ENCODE peak calls at places on chromosomes 3 and 15, in eight cellular contexts. G is transverse colon, P is stomach, Q is substantia nigra, S is AG04450, T is EL, C is endothelial cell, D is neural progenitor cell. L is an unnamed sample.

GRCh38 chr3:32359766-32360513 is 31.7 kb upstream of the CMTM7 start:
- DNase-seq in G (no peak), P (no peak), Q (no peak), S (no peak), T (no peak), C (no peak), D (peak; percentile 66), L (no peak)

GRCh38 chr15:75231836-75232235 is 26.3 kb upstream of the GOLGA6C start:
- DNase-seq in G (peak; percentile 0), P (no peak), Q (no peak), S (no peak), T (no peak), C (no peak), D (no peak), L (no peak)

GRCh38 chr3:129282727-129283327 is 4.2 kb downstream of the HMCES start:
- DNase-seq in G (no peak), P (no peak), Q (no peak), S (no peak), T (peak; percentile 17), C (no peak), D (no peak), L (peak; percentile 69)

GRCh38 chr3:4401441-4401840 is 65.6 kb downstream of the SUMF1 start:
- DNase-seq in G (no peak), P (no peak), Q (no peak), S (no peak), T (no peak), C (no peak), D (no peak), L (no peak)

GRCh38 chr3:5105050-5105449 is 17.0 kb upstream of the ARL8B start:
- DNase-seq in G (no peak), P (no peak), Q (no peak), S (no peak), T (no peak), C (no peak), D (no peak), L (no peak)

GRCh38 chr3:165624761-165625160 is 212.5 kb downstream of the BCHE start:
- DNase-seq in G (no peak), P (no peak), Q (no peak), S (no peak), T (peak; percentile 36), C (no peak), D (no peak), L (no peak)

GRCh38 chr3:177721864-177722370 is 524.6 kb upstream of the TBL1XR1 start:
- DNase-seq in G (no peak), P (no peak), Q (no peak), S (no peak), T (no peak), C (no peak), D (no peak), L (no peak)

GRCh38 chr3:164416491-164417222 is 661.6 kb downstream of the SI start:
- DNase-seq in G (no peak), P (no peak), Q (no peak), S (no peak), T (no peak), C (no peak), D (no peak), L (no peak)

GRCh38 chr15:66229790-66230460 is 23.6 kb downstream of the MEGF11 start:
- DNase-seq in G (no peak), P (no peak), Q (no peak), S (no peak), T (no peak), C (no peak), D (no peak), L (no peak)

GRCh38 chr3:197748597-197749314 is 927 bp upstream of the FYTTD1 start:
- DNase-seq in G (no peak), P (no peak), Q (no peak), S (no peak), T (peak; percentile 56), C (no peak), D (no peak), L (no peak)

GRCh38 chr15:88744548-88745020 is 58.7 kb upstream of the ACAN start:
- DNase-seq in G (no peak), P (no peak), Q (no peak), S (no peak), T (peak; percentile 41), C (no peak), D (peak; percentile 55), L (no peak)

GRCh38 chr3:86990734-86991481 is at the start of gene VGLL3:
- DNase-seq in G (peak; percentile 49), P (peak; percentile 49), Q (no peak), S (peak; percentile 64), T (peak; percentile 92), C (peak; percentile 58), D (peak; percentile 87), L (no peak)